ENCODE peak calls at places on chromosomes 13 and 19, in eight cellular contexts. Z is SJSA1, Y is IMR-90, P is breast epithelium, B is left ventricle myocardium inferior, G is thoracic aorta, O is prostate gland, W is body of pancreas. D is an unnamed sample. For H3K4me1, the result is how much of the 10 kb centered on the place peaks cover.

GRCh38 chr19:49339364-49340068 is 4.3 kb downstream of the CD37 start:
- DNase-seq in Z (no peak), Y (peak), P (peak), B (peak), G (peak), O (peak), W (peak), D (peak)

GRCh38 chr19:1261863-1262686 is 7.1 kb upstream of the CIRBP start:
- DNase-seq in Z (no peak), Y (peak), P (peak), B (peak), G (peak), O (peak), W (peak), D (peak)

GRCh38 chr13:103066991-103067390 is 774 bp upstream of the SLC10A2 start:
- DNase-seq in Z (no peak), Y (no peak), P (no peak), B (no peak), G (no peak), O (no peak), W (no peak), D (no peak)

GRCh38 chr13:99028890-99029289 is 51.0 kb upstream of the DOCK9 start:
- DNase-seq in Z (peak), Y (no peak), P (no peak), B (no peak), G (no peak), O (no peak), W (no peak), D (no peak)

GRCh38 chr19:28553005-28553404 is 659.9 kb downstream of the UQCRFS1 start:
- DNase-seq in Z (no peak), Y (no peak), P (no peak), B (no peak), G (no peak), O (no peak), W (no peak), D (no peak)

GRCh38 chr13:42660367-42660965 is 86.5 kb downstream of the TNFSF11 start:
- DNase-seq in Z (no peak), Y (peak), P (no peak), B (no peak), G (no peak), O (no peak), W (no peak), D (no peak)

GRCh38 chr13:66657165-66657895 is 572.8 kb downstream of the PCDH9 start:
- DNase-seq in Z (peak), Y (peak), P (peak), B (peak), G (no peak), O (peak), W (peak), D (peak)

GRCh38 chr19:10830941-10831779 is 4.9 kb downstream of the TMED1 start:
- DNase-seq in Z (no peak), Y (no peak), P (no peak), B (no peak), G (no peak), O (no peak), W (no peak), D (no peak)

GRCh38 chr19:38483016-38483630 is 49.6 kb downstream of the RYR1 start:
- DNase-seq in Z (no peak), Y (no peak), P (no peak), B (no peak), G (no peak), O (no peak), W (no peak), D (no peak)

GRCh38 chr13:68304287-68304893 is 1074.3 kb upstream of the PCDH9 start:
- DNase-seq in Z (no peak), Y (no peak), P (no peak), B (no peak), G (no peak), O (no peak), W (no peak), D (no peak)

GRCh38 chr19:30482956-30483355 is 110.8 kb downstream of the ZNF536 start:
- DNase-seq in Z (no peak), Y (no peak), P (no peak), B (no peak), G (no peak), O (no peak), W (no peak), D (no peak)

GRCh38 chr13:23666576-23666975 is 96.4 kb downstream of the TNFRSF19 start:
- DNase-seq in Z (no peak), Y (peak), P (no peak), B (no peak), G (no peak), O (no peak), W (no peak), D (no peak)

GRCh38 chr19:10007366-10007765 is 2.9 kb downstream of the COL5A3 start:
- DNase-seq in Z (no peak), Y (peak), P (no peak), B (peak), G (no peak), O (no peak), W (no peak), D (peak)

GRCh38 chr19:29666634-29667389 is 1.6 kb downstream of the PLEKHF1 start:
- DNase-seq in Z (no peak), Y (peak), P (peak), B (peak), G (no peak), O (peak), W (peak), D (peak)

GRCh38 chr19:18588611-18589379 is at the start of gene REX1BD:
- DNase-seq in Z (peak), Y (peak), P (peak), B (peak), G (peak), O (peak), W (peak), D (peak)

GRCh38 chr13:20945952-20946383 is 43.4 kb upstream of the XPO4 start:
- DNase-seq in Z (no peak), Y (no peak), P (no peak), B (peak), G (no peak), O (no peak), W (no peak), D (peak)

GRCh38 chr13:48492123-48493075 is 40.5 kb downstream of the RCBTB2 start:
- DNase-seq in Z (no peak), Y (peak), P (no peak), B (peak), G (no peak), O (peak), W (peak), D (peak)

GRCh38 chr13:103862525-103862924 is 796.3 kb upstream of the SLC10A2 start:
- DNase-seq in Z (no peak), Y (no peak), P (no peak), B (no peak), G (no peak), O (no peak), W (no peak), D (no peak)

GRCh38 chr13:114118086-114118762 is 14.2 kb downstream of the RASA3 start:
- DNase-seq in Z (no peak), Y (no peak), P (peak), B (no peak), G (no peak), O (no peak), W (peak), D (no peak)

GRCh38 chr19:30001794-30002193 is 59.8 kb downstream of the URI1 start:
- DNase-seq in Z (no peak), Y (peak), P (no peak), B (no peak), G (no peak), O (no peak), W (no peak), D (no peak)

GRCh38 chr13:65768545-65768944 is 1461.6 kb downstream of the PCDH9 start:
- DNase-seq in Z (no peak), Y (no peak), P (no peak), B (no peak), G (no peak), O (no peak), W (no peak), D (no peak)

GRCh38 chr13:51552027-51552426 is 32.2 kb upstream of the WDFY2 start:
- DNase-seq in Z (no peak), Y (no peak), P (no peak), B (no peak), G (no peak), O (no peak), W (peak), D (no peak)

GRCh38 chr19:18438331-18439024 is 545 bp upstream of the ISYNA1 start:
- DNase-seq in Z (no peak), Y (no peak), P (no peak), B (peak), G (no peak), O (peak), W (peak), D (peak)

GRCh38 chr13:112171570-112171965 is 104.6 kb downstream of the SOX1 start:
- DNase-seq in Z (peak), Y (no peak), P (no peak), B (no peak), G (no peak), O (no peak), W (no peak), D (no peak)

DNA sequence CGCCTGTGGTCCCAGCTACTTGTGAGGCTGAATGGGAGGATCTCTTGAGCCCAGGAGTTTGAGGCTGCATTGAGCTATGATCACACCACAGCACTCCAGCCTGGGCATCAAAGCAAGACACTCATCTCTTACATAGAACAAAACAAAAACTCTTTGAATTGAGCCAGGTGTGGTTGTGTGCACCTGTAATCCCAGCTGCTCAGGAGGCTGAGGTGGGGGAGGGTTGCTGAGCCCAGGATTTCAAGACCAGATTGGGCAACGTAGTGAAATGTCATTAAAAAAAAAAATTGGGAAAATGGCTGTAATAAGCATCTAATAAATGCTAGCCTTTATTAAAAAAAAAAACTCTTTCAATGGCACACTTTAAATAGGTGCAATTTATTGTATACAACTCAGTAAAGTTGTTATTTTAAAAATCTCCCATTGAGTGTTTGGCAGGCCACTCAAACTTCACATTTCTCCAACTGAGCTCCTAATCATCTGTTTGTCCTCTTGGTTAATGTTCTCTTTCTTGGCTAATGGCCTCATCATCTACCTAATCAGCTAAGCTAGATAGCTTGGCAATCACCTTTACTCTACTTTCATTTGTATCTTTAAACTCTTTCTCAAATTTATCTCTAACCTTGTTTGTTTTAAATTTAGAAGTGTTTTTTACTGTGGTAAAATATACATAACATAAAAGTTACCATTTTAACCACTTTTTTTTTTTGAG is 28.1 kb upstream of the HMGB1 start:
- DNase-seq in Z (no peak), Y (no peak), P (no peak), B (no peak), G (no peak), O (no peak), W (no peak), D (no peak)
- H3K4me3 ChIP-seq in Z (no peak), Y (no peak), P (no peak), B (no peak), G (no peak), O (no peak), W (no peak), D (no peak)

DNA sequence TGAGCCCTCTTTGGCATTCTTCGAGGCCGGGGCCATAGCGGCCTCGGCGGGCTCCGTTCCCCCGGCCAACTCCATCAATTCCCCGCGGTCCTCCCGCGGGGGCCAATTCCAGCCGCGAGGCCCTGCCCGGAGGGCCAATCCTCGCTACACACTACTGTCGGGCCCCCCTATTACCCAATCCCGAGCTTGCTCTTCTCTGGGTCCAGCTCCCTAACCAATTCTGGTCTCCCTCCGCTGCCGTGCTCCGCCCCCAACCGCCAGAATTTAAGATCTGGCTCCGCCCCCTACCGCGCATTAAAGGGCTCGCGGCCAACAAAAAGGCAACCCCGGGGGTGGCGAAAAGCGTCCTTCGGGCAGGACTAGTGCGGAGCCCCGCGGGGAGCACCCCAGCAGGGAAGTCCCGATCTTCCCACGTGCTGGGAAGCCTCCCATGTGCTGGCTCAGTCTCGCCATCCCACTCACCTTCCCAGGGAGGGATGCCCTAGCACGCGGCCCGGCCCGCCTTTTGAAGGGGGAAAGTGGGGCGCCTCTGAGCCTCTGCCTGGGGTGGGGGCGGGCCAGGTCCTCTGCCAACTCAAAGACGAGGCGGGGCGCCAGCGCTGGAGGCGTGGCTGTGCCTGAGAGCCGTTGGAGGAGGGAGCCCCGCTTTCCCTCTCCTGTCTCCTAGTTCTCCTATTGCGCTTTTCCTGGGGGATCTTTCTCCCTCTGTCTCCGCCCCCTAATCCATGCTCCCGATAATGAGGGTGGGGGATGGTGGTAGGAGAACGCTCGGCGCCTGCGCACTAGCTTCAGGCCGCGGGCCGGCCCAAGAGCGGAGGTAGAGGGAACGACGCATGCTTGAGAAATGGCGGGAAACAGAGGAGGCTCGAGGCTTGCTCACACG is 3.5 kb downstream of the LIPE start:
- DNase-seq in Z (peak), Y (peak), P (peak), B (peak), G (peak), O (peak), W (peak), D (peak)
- H3K4me1 ChIP-seq in Z (under half), Y (under half), P (under half), B (half or more), G (under half), O (under half), W (under half), D (under half)

GRCh38 chr19:13844130-13844631 is 32.8 kb upstream of the NANOS3 start:
- DNase-seq in Z (no peak), Y (no peak), P (no peak), B (no peak), G (no peak), O (no peak), W (no peak), D (peak)
- H3K4me3 ChIP-seq in Z (no peak), Y (no peak), P (no peak), B (no peak), G (no peak), O (no peak), W (no peak), D (no peak)

GRCh38 chr13:46075811-46076210 is 23.3 kb upstream of the ZC3H13 start:
- DNase-seq in Z (no peak), Y (no peak), P (no peak), B (no peak), G (no peak), O (no peak), W (no peak), D (no peak)

GRCh38 chr13:46082324-46082723 is 22.5 kb downstream of the CPB2 start:
- DNase-seq in Z (no peak), Y (no peak), P (no peak), B (no peak), G (no peak), O (no peak), W (no peak), D (no peak)

GRCh38 chr13:46079770-46080169 is 25.1 kb downstream of the CPB2 start:
- DNase-seq in Z (no peak), Y (no peak), P (no peak), B (no peak), G (no peak), O (no peak), W (no peak), D (no peak)

GRCh38 chr13:46076827-46077226 is 24.3 kb upstream of the ZC3H13 start:
- DNase-seq in Z (no peak), Y (no peak), P (no peak), B (no peak), G (no peak), O (no peak), W (no peak), D (no peak)

DNA sequence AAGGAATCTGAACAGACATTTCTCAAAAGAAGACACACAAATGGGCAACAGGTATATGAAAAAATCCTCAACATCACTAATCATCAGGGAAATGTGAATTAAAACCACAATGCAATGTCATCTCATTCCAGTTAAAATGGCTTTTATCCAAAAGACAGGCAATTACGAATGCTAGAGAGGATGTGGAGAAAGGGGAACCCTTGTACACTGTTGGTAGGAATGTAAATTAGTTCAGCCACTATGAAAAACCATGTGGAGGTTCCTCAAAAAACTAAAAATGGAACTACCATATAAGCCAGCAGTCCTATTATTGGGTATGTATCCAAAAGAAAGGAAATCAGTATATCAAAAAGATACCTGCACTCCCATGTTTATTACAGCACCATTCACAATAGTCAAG is 24.7 kb upstream of the ZC3H13 start:
- DNase-seq in Z (no peak), Y (no peak), P (no peak), B (no peak), G (no peak), O (no peak), W (no peak), D (no peak)
- H3K4me1 ChIP-seq in Z (under half), Y (under half), P (under half), B (under half), G (under half), O (under half), W (under half), D (under half)

GRCh38 chr19:2703077-2703437 is 563 bp upstream of the GNG7 start:
- DNase-seq in Z (no peak), Y (no peak), P (no peak), B (no peak), G (no peak), O (no peak), W (no peak), D (no peak)
- H3K4me3 ChIP-seq in Z (no peak), Y (peak), P (peak), B (peak), G (peak), O (peak), W (no peak), D (peak)

GRCh38 chr19:3606690-3607289 is at the start of gene TBXA2R:
- DNase-seq in Z (no peak), Y (peak), P (no peak), B (peak), G (peak), O (peak), W (peak), D (peak)
- H3K4me1 ChIP-seq in Z (under half), Y (under half), P (under half), B (half or more), G (half or more), O (under half), W (under half), D (under half)